ENCODE peak calls at places on chromosomes 1 and 21, in six cellular contexts. Z is heart right ventricle; W is T follicular helper cell; D is T-helper 1 cell; T is stimulated activated CD8-positive, alpha-beta memory T cell treated with anti-CD3 and anti-CD28 coated beads, Interleukin-2, amount 100 ng/mL, for 48 hours; K is GF-D8. J is an unnamed sample.

GRCh38 chr21:39663742-39664492 is 51.2 kb downstream of the B3GALT5 start:
- DNase-seq in Z (no peak), W (no peak), D (no peak), T (no peak), K (no peak), J (no peak)

GRCh38 chr1:117565745-117566455 is 39.9 kb upstream of the TENT5C start:
- DNase-seq in Z (no peak), W (no peak), D (no peak), T (no peak), K (no peak), J (no peak)

GRCh38 chr1:237045278-237046016 is 3.5 kb downstream of the RYR2 start:
- DNase-seq in Z (no peak), W (no peak), D (no peak), T (no peak), K (no peak), J (no peak)

GRCh38 chr1:29569971-29570634 is 333.8 kb downstream of the PTPRU start:
- DNase-seq in Z (no peak), W (no peak), D (no peak), T (no peak), K (no peak), J (no peak)

GRCh38 chr1:101311146-101311892 is 74.5 kb downstream of the S1PR1 start:
- DNase-seq in Z (no peak), W (no peak), D (peak), T (no peak), K (no peak), J (peak)

GRCh38 chr1:167790117-167790516 is 68.3 kb downstream of the MPZL1 start:
- DNase-seq in Z (no peak), W (no peak), D (no peak), T (no peak), K (no peak), J (no peak)

GRCh38 chr1:41006942-41007865 is 14.3 kb downstream of the SLFNL1 start:
- DNase-seq in Z (no peak), W (no peak), D (no peak), T (no peak), K (no peak), J (no peak)

GRCh38 chr1:66446261-66447001 is 87.5 kb upstream of the SGIP1 start:
- DNase-seq in Z (peak), W (peak), D (peak), T (no peak), K (peak), J (peak)

GRCh38 chr1:117655220-117655577 is 49.4 kb downstream of the TENT5C start:
- DNase-seq in Z (no peak), W (no peak), D (no peak), T (no peak), K (no peak), J (no peak)

GRCh38 chr1:202966006-202966904 is 802 bp downstream of the CYB5R1 start:
- DNase-seq in Z (no peak), W (no peak), D (no peak), T (no peak), K (no peak), J (no peak)

GRCh38 chr1:221611930-221612777 is 129.7 kb downstream of the DUSP10 start:
- DNase-seq in Z (peak), W (no peak), D (no peak), T (no peak), K (no peak), J (no peak)

GRCh38 chr1:201430790-201431189 is 9.3 kb upstream of the TNNI1 start:
- DNase-seq in Z (no peak), W (no peak), D (no peak), T (no peak), K (no peak), J (no peak)

GRCh38 chr1:31781138-31782065 is 17.3 kb upstream of the ADGRB2 start:
- DNase-seq in Z (no peak), W (no peak), D (no peak), T (no peak), K (no peak), J (no peak)

GRCh38 chr1:26994020-26994745 is 691 bp downstream of the TRNP1 start:
- DNase-seq in Z (no peak), W (no peak), D (no peak), T (no peak), K (no peak), J (peak)

GRCh38 chr1:24501371-24502167 is 1.1 kb upstream of the RCAN3 start:
- DNase-seq in Z (peak), W (no peak), D (peak), T (no peak), K (peak), J (peak)

GRCh38 chr1:222880586-222880985 is 65.7 kb downstream of the DISP1 start:
- DNase-seq in Z (no peak), W (no peak), D (peak), T (peak), K (no peak), J (peak)

GRCh38 chr21:27021046-27021445 is 54.2 kb upstream of the ADAMTS5 start:
- DNase-seq in Z (no peak), W (no peak), D (no peak), T (no peak), K (no peak), J (no peak)

GRCh38 chr1:64356636-64357256 is 113.2 kb upstream of the CACHD1 start:
- DNase-seq in Z (no peak), W (no peak), D (no peak), T (no peak), K (no peak), J (no peak)

GRCh38 chr1:115224636-115225035 is 113.4 kb downstream of the NGF start:
- DNase-seq in Z (no peak), W (no peak), D (no peak), T (no peak), K (no peak), J (no peak)

GRCh38 chr1:30145723-30146263 is 577.6 kb downstream of the MATN1 start:
- DNase-seq in Z (no peak), W (no peak), D (no peak), T (no peak), K (no peak), J (no peak)

GRCh38 chr1:93817819-93818569 is 61.0 kb downstream of the DNTTIP2 start:
- DNase-seq in Z (no peak), W (no peak), D (peak), T (no peak), K (no peak), J (peak)

GRCh38 chr1:87370519-87370918 is 41.8 kb downstream of the LMO4 start:
- DNase-seq in Z (no peak), W (no peak), D (no peak), T (no peak), K (no peak), J (no peak)

J was measured in activated CD4-positive, alpha-beta T cell treated with anti-CD3 and anti-CD28 coated beads for 4 hours.